ENCODE peak calls at places on chromosome 3, in eight cellular contexts. L is cardiac muscle cell; P is A549; K is aorta; V is CD8-positive, alpha-beta T cell; C is adipocyte; G is GM23248; Q is CD8-positive, alpha-beta memory T cell. B is an unnamed sample.

GRCh38 chr3:129106320-129106719 is 15.3 kb downstream of the RAB43 start:
- DNase-seq in L (no peak), P (no peak), K (peak; percentile 38), V (no peak), C (no peak), G (no peak), Q (no peak), B (no peak)

GRCh38 chr3:35028157-35028556 is 611.2 kb upstream of the ARPP21 start:
- DNase-seq in L (no peak), P (no peak), K (no peak), V (no peak), C (no peak), G (no peak), Q (no peak), B (no peak)

GRCh38 chr3:24237971-24238767 is 256.5 kb downstream of the THRB start:
- DNase-seq in L (peak; percentile 68), P (peak; percentile 78), K (no peak), V (peak; percentile 16), C (peak; percentile 91), G (peak; percentile 92), Q (no peak), B (peak; percentile 80)

GRCh38 chr3:81726735-81727134 is 34.7 kb downstream of the GBE1 start:
- DNase-seq in L (no peak), P (peak; percentile 76), K (no peak), V (no peak), C (peak; percentile 70), G (peak; percentile 83), Q (no peak), B (no peak)

GRCh38 chr3:187738400-187739124 is 6.7 kb downstream of the BCL6 start:
- DNase-seq in L (peak; percentile 94), P (peak; percentile 85), K (peak; percentile 93), V (peak; percentile 65), C (peak; percentile 97), G (peak; percentile 96), Q (peak; percentile 77), B (peak; percentile 93)

GRCh38 chr3:107882881-107883280 is 207.9 kb downstream of the CD47 start:
- DNase-seq in L (no peak), P (no peak), K (no peak), V (no peak), C (no peak), G (no peak), Q (no peak), B (no peak)

GRCh38 chr3:34106379-34106778 is 307.9 kb downstream of the PDCD6IP start:
- DNase-seq in L (no peak), P (no peak), K (no peak), V (no peak), C (no peak), G (no peak), Q (no peak), B (no peak)

GRCh38 chr3:195013411-195013810 is 257.5 kb downstream of the XXYLT1 start:
- DNase-seq in L (no peak), P (no peak), K (no peak), V (no peak), C (no peak), G (no peak), Q (peak; percentile 14), B (no peak)

GRCh38 chr3:194006102-194006501 is 129.8 kb upstream of the HES1 start:
- DNase-seq in L (no peak), P (no peak), K (no peak), V (no peak), C (no peak), G (no peak), Q (no peak), B (no peak)

GRCh38 chr3:138398791-138399575 is 35.4 kb upstream of the ESYT3 start:
- DNase-seq in L (no peak), P (peak; percentile 9), K (no peak), V (no peak), C (no peak), G (no peak), Q (no peak), B (no peak)

GRCh38 chr3:65635661-65636060 is 403.1 kb downstream of the MAGI1 start:
- DNase-seq in L (no peak), P (no peak), K (no peak), V (no peak), C (no peak), G (no peak), Q (no peak), B (no peak)

DNA sequence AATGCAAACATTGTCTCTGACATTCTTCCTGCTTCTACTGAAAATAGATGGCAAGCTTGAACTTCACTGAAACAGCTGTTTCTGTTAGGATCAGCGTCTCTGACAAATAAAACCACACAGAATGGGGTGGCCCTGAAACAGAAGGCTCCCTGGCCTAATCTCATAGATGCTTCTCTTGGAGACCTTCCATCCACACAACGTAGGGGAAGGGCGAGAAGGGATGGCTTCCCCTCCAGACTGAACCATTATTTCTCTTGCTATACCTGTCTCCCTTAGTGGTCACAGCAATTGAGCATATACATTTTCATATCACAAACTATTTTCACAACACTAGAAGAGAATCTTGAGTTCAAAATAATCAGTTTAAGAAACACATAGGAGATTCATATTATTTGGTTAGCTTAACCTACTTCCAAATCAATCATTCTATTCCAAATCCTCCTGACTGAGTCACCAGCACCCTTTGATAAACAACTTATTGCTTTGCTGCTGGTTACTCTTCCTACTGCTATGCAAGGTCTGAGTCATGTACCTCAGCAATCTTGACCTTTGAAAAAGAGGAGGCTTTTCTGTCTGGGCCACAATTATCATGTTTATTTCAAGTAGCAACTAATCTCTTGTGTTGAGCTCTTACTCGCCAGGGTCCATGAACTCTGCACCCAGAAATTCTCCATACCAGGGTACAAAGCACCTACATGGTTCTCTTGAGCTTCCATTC is 45.5 kb downstream of the CBLB start:
- DNase-seq in L (no peak), P (peak; percentile 65), K (no peak), V (peak; percentile 15), C (peak; percentile 86), G (peak; percentile 95), Q (no peak), B (peak; percentile 62)
- H3K4me1 ChIP-seq in L (peaks cover 32% of the 10 kb centered on the region), P (peaks cover 50% of the 10 kb centered on the region), K (peaks cover 7% of the 10 kb centered on the region), V (peaks cover 22% of the 10 kb centered on the region), C (peaks cover 59% of the 10 kb centered on the region), G (peaks cover 58% of the 10 kb centered on the region), Q (peaks cover 40% of the 10 kb centered on the region), B (peaks cover 28% of the 10 kb centered on the region)

DNA sequence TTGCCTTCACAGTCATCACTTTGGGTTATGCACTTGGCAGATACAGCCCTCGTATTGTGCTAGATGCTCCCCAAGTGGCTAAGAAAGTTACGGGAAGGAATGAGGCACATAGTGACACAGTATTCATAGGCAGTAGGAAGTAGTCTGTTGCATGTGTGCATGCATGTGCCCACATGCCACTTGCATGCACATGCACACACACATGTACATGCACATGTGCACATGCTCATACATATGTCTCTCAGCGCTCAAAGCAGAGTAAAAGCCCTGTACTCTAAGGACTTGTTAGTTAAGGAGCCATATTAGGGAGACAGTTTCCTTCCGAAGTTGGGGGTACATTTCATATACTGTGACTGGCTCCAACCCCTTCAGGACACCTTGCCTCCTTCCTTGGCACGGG is 128.9 kb downstream of the CHCHD6 start:
- DNase-seq in L (no peak), P (no peak), K (no peak), V (no peak), C (no peak), G (no peak), Q (no peak), B (no peak)
- H3K4me1 ChIP-seq in L (no peaks in the 10 kb centered on the region), P (peaks cover 18% of the 10 kb centered on the region), K (no peaks in the 10 kb centered on the region), V (no peaks in the 10 kb centered on the region), C (peaks cover 20% of the 10 kb centered on the region), G (peaks cover 15% of the 10 kb centered on the region), Q (no peaks in the 10 kb centered on the region), B (no peaks in the 10 kb centered on the region)

GRCh38 chr3:75140904-75141615 is 523.1 kb upstream of the FRG2C start:
- DNase-seq in L (no peak), P (peak; percentile 13), K (no peak), V (no peak), C (no peak), G (no peak), Q (no peak), B (peak; percentile 42)

GRCh38 chr3:75136100-75136897 is 521.8 kb upstream of the CNTN3 start:
- DNase-seq in L (no peak), P (peak; percentile 67), K (no peak), V (no peak), C (no peak), G (no peak), Q (no peak), B (peak; percentile 44)

DNA sequence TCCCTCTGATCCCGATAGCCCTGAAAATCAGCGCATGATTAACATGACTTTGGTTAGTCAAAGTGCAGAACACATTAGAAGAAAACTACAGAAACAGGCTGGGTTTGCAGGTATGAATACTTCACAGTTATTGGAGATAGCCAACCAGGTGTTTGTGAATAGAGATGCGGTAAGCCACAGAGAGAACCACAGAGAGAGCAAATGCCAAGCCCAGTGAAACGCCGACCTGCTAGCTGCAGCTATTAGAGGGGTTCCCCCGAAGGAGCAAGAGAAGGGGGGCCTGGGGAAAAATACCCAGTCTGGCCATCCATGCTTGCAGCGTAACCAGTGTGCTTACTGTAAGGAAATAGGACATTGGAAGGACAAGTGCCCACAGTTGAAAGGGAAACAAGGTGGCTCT is 523.9 kb upstream of the CNTN3 start:
- DNase-seq in L (no peak), P (no peak), K (no peak), V (no peak), C (no peak), G (no peak), Q (no peak), B (no peak)
- H3K4me1 ChIP-seq in L (no peaks in the 10 kb centered on the region), P (peaks cover 6% of the 10 kb centered on the region), K (peaks cover 4% of the 10 kb centered on the region), V (no peaks in the 10 kb centered on the region), C (no peaks in the 10 kb centered on the region), G (no peaks in the 10 kb centered on the region), Q (no peaks in the 10 kb centered on the region), B (no peaks in the 10 kb centered on the region)

GRCh38 chr3:117355566-117355965 is 646.0 kb downstream of the TUSC7 start:
- DNase-seq in L (peak; percentile 50), P (peak; percentile 41), K (no peak), V (no peak), C (peak; percentile 34), G (peak; percentile 47), Q (no peak), B (peak; percentile 34)

GRCh38 chr3:117350386-117350785 is 640.8 kb downstream of the TUSC7 start:
- DNase-seq in L (no peak), P (no peak), K (no peak), V (no peak), C (no peak), G (no peak), Q (no peak), B (no peak)

GRCh38 chr3:117348881-117349280 is 639.3 kb downstream of the TUSC7 start:
- DNase-seq in L (no peak), P (no peak), K (no peak), V (no peak), C (no peak), G (no peak), Q (no peak), B (no peak)

GRCh38 chr3:117346878-117347277 is 637.3 kb downstream of the TUSC7 start:
- DNase-seq in L (no peak), P (no peak), K (no peak), V (no peak), C (no peak), G (no peak), Q (no peak), B (no peak)

DNA sequence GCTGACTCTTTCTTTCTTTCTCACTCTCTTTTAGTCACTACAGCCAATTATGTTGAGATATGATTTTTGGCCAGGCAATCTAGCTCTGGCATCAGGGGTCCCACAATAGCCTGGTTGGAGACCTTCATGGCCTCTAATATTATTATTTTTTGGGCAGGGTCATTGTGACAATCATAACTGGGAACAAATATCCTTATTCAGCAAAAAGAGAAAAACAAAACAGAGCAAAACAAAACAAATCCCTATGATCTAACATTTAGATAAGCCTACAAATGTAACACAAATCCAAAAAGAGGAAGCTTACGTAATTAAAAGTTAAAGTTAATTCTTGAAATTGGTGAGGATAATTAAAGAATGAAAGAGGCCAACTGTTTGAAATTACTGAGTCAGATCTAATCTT is 640.0 kb downstream of the TUSC7 start:
- DNase-seq in L (no peak), P (no peak), K (no peak), V (no peak), C (no peak), G (no peak), Q (no peak), B (no peak)
- H3K4me1 ChIP-seq in L (no peaks in the 10 kb centered on the region), P (no peaks in the 10 kb centered on the region), K (no peaks in the 10 kb centered on the region), V (no peaks in the 10 kb centered on the region), C (no peaks in the 10 kb centered on the region), G (no peaks in the 10 kb centered on the region), Q (no peaks in the 10 kb centered on the region), B (no peaks in the 10 kb centered on the region)